ENCODE peak calls at places on chromosomes 7 and 10, in nine cellular contexts. E is astrocyte of the spinal cord, W is astrocyte, Y is fibroblast of mammary gland, R is kidney epithelial cell, T is neural progenitor cell, Z is heart right ventricle, Q is Peyer's patch, M is stomach. L is an unnamed sample.

GRCh38 chr7:33744293-33744692 is 161.0 kb upstream of the BMPER start:
- DNase-seq in W (no peak), R (no peak), M (no peak), E (no peak), T (peak), Q (no peak), Y (peak), Z (no peak), L (no peak)

GRCh38 chr7:138822867-138823535 is 25.0 kb upstream of the ATP6V0A4 start:
- DNase-seq in W (no peak), M (no peak), Q (no peak), Z (no peak), Y (no peak), T (no peak), E (no peak), R (no peak), L (no peak)

GRCh38 chr10:35885076-35885475 is 243.0 kb upstream of the FZD8 start:
- DNase-seq in M (no peak), Q (no peak), R (no peak), E (no peak), T (peak), W (no peak), Y (no peak), Z (no peak), L (no peak)

GRCh38 chr10:81068446-81068845 is 530.7 kb downstream of the SH2D4B start:
- DNase-seq in W (no peak), R (no peak), Q (no peak), M (no peak), E (no peak), T (no peak), Y (no peak), Z (no peak), L (no peak)

GRCh38 chr7:29224726-29225125 is 30.2 kb downstream of the CHN2 start:
- DNase-seq in R (no peak), Y (peak), Z (no peak), W (peak), T (no peak), E (peak), M (no peak), Q (no peak), L (no peak)

GRCh38 chr10:22027666-22028238 is 24.2 kb upstream of the DNAJC1 start:
- DNase-seq in Z (no peak), Q (no peak), E (no peak), R (no peak), Y (no peak), M (no peak), W (no peak), T (no peak), L (no peak)

GRCh38 chr7:130641497-130641896 is 27.1 kb downstream of the COPG2 start:
- DNase-seq in Z (no peak), M (no peak), E (no peak), Y (no peak), W (no peak), T (no peak), Q (no peak), R (no peak), L (no peak)

GRCh38 chr10:111762114-111762513 is 421.5 kb downstream of the GPAM start:
- DNase-seq in W (no peak), Q (no peak), Y (peak), T (no peak), Z (no peak), M (no peak), R (no peak), E (no peak), L (no peak)

GRCh38 chr10:62082729-62083412 is 181.4 kb downstream of the ARID5B start:
- DNase-seq in Q (no peak), M (no peak), W (peak), Y (peak), Z (no peak), E (peak), T (no peak), R (no peak), L (no peak)

GRCh38 chr10:113735913-113736312 is 15.6 kb upstream of the PLEKHS1 start:
- DNase-seq in R (peak), M (no peak), T (peak), Q (peak), Y (peak), Z (no peak), W (no peak), E (no peak), L (no peak)

GRCh38 chr7:75971309-75971960 is 23.0 kb downstream of the TMEM120A start:
- DNase-seq in Z (no peak), Y (no peak), T (no peak), W (no peak), R (no peak), Q (no peak), M (no peak), E (no peak), L (no peak)

GRCh38 chr7:113086431-113086888 is at the start of gene GPR85:
- DNase-seq in E (peak), M (peak), W (peak), Q (peak), Z (peak), T (peak), Y (peak), R (no peak), L (no peak)

GRCh38 chr7:116216956-116217570 is 6.7 kb downstream of the TES start:
- DNase-seq in Z (no peak), E (no peak), T (no peak), Y (no peak), W (no peak), Q (no peak), R (no peak), M (no peak), L (no peak)

GRCh38 chr7:14787551-14787950 is 115.0 kb downstream of the DGKB start:
- DNase-seq in W (no peak), Y (no peak), Q (no peak), M (no peak), T (no peak), Z (no peak), E (no peak), R (no peak), L (no peak)

GRCh38 chr10:64115913-64116643 is 594.9 kb downstream of the REEP3 start:
- DNase-seq in Z (no peak), R (no peak), M (no peak), T (peak), Q (peak), W (no peak), Y (no peak), E (peak), L (no peak)

GRCh38 chr7:151833213-151833651 is 43.7 kb downstream of the PRKAG2 start:
- DNase-seq in E (no peak), M (no peak), T (no peak), W (no peak), Z (no peak), R (no peak), Q (no peak), Y (no peak), L (no peak)

GRCh38 chr7:29866490-29866930 is 60.2 kb downstream of the WIPF3 start:
- DNase-seq in R (no peak), Z (peak), W (peak), E (peak), Q (no peak), Y (peak), T (no peak), M (peak), L (peak)

GRCh38 chr7:44967571-44968446 is 11.0 kb downstream of the MYO1G start:
- DNase-seq in W (no peak), Q (peak), E (no peak), Y (no peak), Z (no peak), M (no peak), T (peak), R (no peak), L (peak)

GRCh38 chr7:33946094-33946699 is 40.9 kb downstream of the BMPER start:
- DNase-seq in M (no peak), W (no peak), Q (no peak), Z (no peak), T (no peak), E (no peak), Y (no peak), R (no peak), L (no peak)

GRCh38 chr10:3045471-3046209 is 21.7 kb upstream of the PFKP start:
- DNase-seq in R (peak), W (peak), T (peak), Z (peak), M (peak), Q (peak), Y (peak), E (peak), L (no peak)

GRCh38 chr10:90960355-90960814 is 39.5 kb upstream of the ANKRD1 start:
- DNase-seq in W (peak), Y (peak), R (peak), M (no peak), Z (no peak), Q (no peak), E (peak), T (no peak), L (no peak)

GRCh38 chr7:148856035-148856881 is 27.8 kb downstream of the EZH2 start:
- DNase-seq in T (peak), R (no peak), M (peak), E (peak), Z (no peak), Q (peak), Y (peak), W (no peak), L (no peak)

GRCh38 chr7:2399848-2400587 is 3.4 kb upstream of the CHST12 start:
- DNase-seq in T (no peak), W (peak), M (peak), R (peak), E (peak), Q (peak), Z (peak), Y (peak), L (no peak)

GRCh38 chr7:30434140-30434799 is 44.3 kb downstream of the NOD1 start:
- DNase-seq in W (no peak), Q (peak), Y (no peak), M (no peak), R (no peak), E (no peak), Z (no peak), T (no peak), L (no peak)

GRCh38 chr10:130109796-130110235 is 814 bp downstream of the C10orf143 start:
- DNase-seq in R (peak), E (peak), Z (peak), W (peak), T (peak), M (peak), Q (peak), Y (peak), L (no peak)

GRCh38 chr10:6247041-6247712 is 44.4 kb downstream of the PFKFB3 start:
- DNase-seq in Y (no peak), T (no peak), Z (no peak), Q (no peak), M (no peak), R (no peak), W (peak), E (no peak), L (no peak)

GRCh38 chr10:8586504-8586903 is 532.0 kb downstream of the GATA3 start:
- DNase-seq in E (no peak), Z (no peak), W (no peak), T (no peak), Q (no peak), M (no peak), Y (no peak), R (no peak), L (no peak)

GRCh38 chr10:127932521-127933270 is 25.8 kb downstream of the PTPRE start:
- DNase-seq in Z (no peak), E (no peak), Y (no peak), W (no peak), T (no peak), M (no peak), Q (peak), R (no peak), L (peak)

GRCh38 chr7:120856621-120857352 is 1.2 kb downstream of the TSPAN12 start:
- DNase-seq in R (no peak), Z (peak), M (no peak), E (peak), Y (peak), T (peak), W (peak), Q (peak), L (peak)

GRCh38 chr7:5689118-5689517 is 92.3 kb downstream of the RNF216 start:
- DNase-seq in R (no peak), M (no peak), T (no peak), W (no peak), Z (no peak), Y (peak), E (peak), Q (no peak), L (no peak)

GRCh38 chr10:11225935-11226334 is 208.3 kb downstream of the CELF2 start:
- DNase-seq in T (no peak), E (no peak), W (no peak), M (no peak), Q (peak), Z (no peak), Y (peak), R (no peak), L (no peak)

GRCh38 chr10:74824184-74825032 is 2.0 kb upstream of the KAT6B start:
- DNase-seq in W (no peak), Q (peak), Y (no peak), R (no peak), Z (no peak), M (no peak), E (no peak), T (peak), L (no peak)

DNA sequence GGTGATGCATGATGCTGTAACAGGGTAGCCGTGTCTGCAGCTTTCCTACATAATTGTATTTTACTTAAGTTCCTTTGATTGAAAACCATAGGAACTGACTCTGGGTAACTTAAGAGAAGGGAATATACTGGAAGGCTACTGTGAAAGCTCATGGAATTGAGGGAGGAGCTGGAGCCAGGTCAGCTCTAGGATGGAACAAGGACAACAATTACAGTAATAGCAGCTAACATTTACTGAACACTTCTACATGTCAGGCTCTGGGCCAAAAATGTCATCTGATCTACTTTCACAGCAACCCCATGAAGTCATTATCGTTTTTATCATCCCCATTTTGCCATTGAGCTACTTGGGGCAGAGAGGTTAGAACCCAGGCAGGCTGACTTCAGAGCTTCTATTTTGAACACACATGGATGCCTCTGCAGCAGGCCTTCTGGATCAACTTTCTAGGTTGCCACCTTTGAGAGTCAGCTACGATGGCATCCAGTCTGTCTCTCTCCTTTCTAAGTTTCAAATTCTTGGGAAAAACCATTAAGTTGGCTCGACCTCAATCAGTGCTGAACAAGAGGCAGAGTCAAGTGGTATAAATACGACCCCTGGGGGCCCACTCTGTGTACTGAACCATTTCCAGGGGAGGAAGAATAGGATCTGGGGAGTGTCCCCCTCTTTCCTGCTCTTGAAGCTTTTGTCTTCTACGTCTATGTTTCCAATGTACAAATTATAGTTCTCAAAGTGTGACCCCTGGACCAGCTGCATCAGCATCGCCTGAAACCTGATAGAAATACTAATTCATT is 272.3 kb upstream of the PLPP4 start:
- DNase-seq in M (no peak), Y (no peak), E (no peak), R (no peak), Q (no peak), T (peak), W (no peak), Z (no peak), L (no peak)
- TF ChIP-seq CTCF in M (no peak), Y (no peak), E (no peak), R (no peak), Q (no peak), T (peak), W (no peak), Z (no peak), L (no peak)

DNA sequence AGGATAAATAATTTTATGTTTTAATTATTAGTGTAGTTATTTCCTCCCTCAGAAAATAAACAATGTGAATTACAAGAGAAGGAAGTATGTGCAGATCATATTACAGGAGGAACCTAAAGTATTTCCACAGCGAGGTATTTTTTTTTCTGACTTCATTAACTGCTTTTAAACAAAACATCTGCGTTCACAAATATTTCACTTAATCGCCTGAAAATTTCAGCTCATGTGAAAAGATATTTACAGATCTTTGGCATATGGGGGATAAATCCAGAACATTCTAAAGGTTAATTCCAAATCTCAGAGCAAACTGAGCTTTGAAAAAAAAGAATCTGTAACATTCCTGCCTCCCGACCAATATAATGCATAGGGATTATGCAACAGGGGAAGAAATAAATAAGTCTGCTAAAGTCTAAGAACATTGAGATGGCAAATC is 39.3 kb downstream of the NT5C2 start:
- DNase-seq in M (no peak), E (peak), Z (no peak), W (peak), R (no peak), T (peak), Q (no peak), Y (peak), L (no peak)
- H3K4me3 ChIP-seq in M (peak), E (no peak), Z (peak), W (no peak), R (no peak), T (peak), Q (no peak), Y (no peak), L (peak)

GRCh38 chr7:25392571-25393338 is 164.5 kb upstream of the NPVF start:
- DNase-seq in T (peak), E (peak), M (no peak), R (no peak), W (no peak), Y (no peak), Z (no peak), Q (no peak), L (no peak)

GRCh38 chr7:25386311-25386744 is 158.0 kb upstream of the NPVF start:
- DNase-seq in T (no peak), E (no peak), M (no peak), Q (no peak), Y (no peak), R (no peak), Z (no peak), W (no peak), L (no peak)

GRCh38 chr7:25391295-25391861 is 163.1 kb upstream of the NPVF start:
- DNase-seq in W (no peak), R (no peak), Q (no peak), E (peak), M (no peak), T (peak), Z (no peak), Y (peak), L (no peak)

GRCh38 chr7:25388681-25389080 is 160.4 kb upstream of the NPVF start:
- DNase-seq in R (no peak), Y (no peak), W (no peak), Q (no peak), T (no peak), Z (no peak), M (no peak), E (no peak), L (no peak)

DNA sequence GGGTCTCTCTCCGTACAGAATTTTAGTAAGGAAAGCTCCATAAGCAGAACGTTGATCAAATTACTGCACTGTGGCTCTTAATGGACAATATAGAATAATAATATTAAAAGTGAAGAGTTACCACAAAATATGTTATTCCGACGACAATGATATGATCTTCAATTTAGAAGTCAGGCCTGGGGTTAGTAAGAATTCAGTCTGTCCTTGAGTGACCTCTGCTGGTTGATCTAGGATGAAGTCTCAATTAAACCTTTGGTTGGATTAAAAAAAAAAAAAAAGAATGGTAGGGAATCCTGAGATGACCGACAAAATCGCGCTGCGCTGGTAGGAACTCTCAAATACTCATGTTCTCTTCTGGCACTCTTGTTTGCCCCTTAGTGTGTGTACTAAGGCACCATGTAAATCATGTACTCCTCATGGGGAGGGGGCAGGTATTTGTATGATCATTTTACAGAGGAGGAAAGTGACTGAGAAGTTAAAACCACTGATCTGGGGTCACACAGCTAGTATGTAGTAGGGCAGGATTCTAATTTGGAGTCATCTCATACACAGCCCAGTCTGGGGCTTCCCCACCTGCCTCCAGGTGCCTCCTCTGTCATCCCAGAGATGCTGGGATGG is 161.3 kb upstream of the NPVF start:
- DNase-seq in Q (no peak), W (peak), Y (peak), R (no peak), T (peak), Z (no peak), E (peak), M (no peak), L (no peak)
- TF ChIP-seq CTCF in Q (peak), W (peak), Y (peak), R (peak), T (peak), Z (peak), E (peak), M (no peak), L (peak)

DNA sequence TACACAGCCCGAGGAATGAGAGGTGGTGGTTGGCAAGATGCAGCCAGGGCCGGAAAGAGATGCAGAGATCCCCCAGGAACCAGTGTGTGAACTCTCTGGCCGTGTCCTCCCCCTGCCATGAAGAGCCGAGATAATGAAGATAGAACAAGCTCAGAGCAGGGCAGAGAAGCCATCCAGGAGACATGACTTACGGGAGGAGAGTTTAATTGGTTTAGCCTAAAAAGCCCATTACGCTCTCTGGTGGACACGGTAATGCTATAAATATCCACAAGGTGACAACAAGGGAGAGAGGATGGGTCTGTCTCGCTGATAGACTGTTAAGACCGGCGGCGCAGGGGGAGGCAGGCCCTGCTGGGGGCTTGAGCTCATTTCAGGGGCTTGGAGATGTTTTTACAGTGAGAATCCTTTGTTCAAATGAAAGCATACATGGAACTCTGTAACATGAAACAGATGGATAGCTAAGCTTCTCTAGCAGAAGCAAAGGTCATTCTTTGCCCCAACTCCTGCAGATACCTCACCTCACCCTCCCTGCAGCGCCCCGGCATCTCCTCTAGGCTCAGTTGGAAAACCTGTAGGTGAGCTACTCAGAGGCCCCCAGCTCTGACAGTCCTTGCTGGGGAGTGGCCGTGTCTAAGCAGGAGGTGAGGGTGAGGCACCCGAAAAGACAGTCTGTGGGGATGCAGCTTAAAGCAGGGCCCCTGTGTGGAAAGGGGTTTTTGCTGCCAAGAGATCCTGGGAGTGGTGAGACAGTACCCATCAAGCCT is 40.8 kb upstream of the LOXL4 start:
- DNase-seq in R (no peak), M (no peak), T (peak), Q (no peak), Z (no peak), W (no peak), Y (no peak), E (no peak), L (no peak)
- H3K4me3 ChIP-seq in R (no peak), M (peak), T (peak), Q (no peak), Z (no peak), W (peak), Y (peak), E (no peak), L (no peak)

GRCh38 chr7:81956520-81956919 is 186.7 kb upstream of the HGF start:
- DNase-seq in W (peak), E (peak), T (peak), R (no peak), Y (peak), Z (no peak), M (no peak), Q (no peak), L (no peak)
- TF ChIP-seq CTCF in W (peak), E (peak), T (peak), R (peak), Y (peak), Z (no peak), M (no peak), Q (no peak), L (no peak)

GRCh38 chr10:17062009-17062408 is 67.6 kb downstream of the CUBN start:
- DNase-seq in Q (no peak), T (no peak), E (peak), Z (no peak), Y (peak), W (peak), R (peak), M (no peak), L (no peak)
- H3K4me3 ChIP-seq in Q (no peak), T (no peak), E (no peak), Z (no peak), Y (no peak), W (peak), R (no peak), M (no peak), L (no peak)